ENCODE peak calls at places on chromosome 21, in eight cellular contexts. G, I, Y, K, H, S, D and V are unnamed samples.

GRCh38 chr21:27653481-27653880 is 686.6 kb upstream of the ADAMTS5 start:
- DNase-seq in K (no peak), S (no peak), H (no peak), D (no peak), I (no peak), Y (no peak), G (no peak), V (no peak)

GRCh38 chr21:44505673-44506278 is 34.2 kb downstream of the KRTAP10-1 start:
- DNase-seq in H (no peak), D (no peak), G (no peak), Y (peak), I (peak), S (no peak), K (no peak), V (no peak)

GRCh38 chr21:26119906-26120305 is 50.7 kb downstream of the APP start:
- DNase-seq in D (peak), G (no peak), I (no peak), S (no peak), Y (no peak), H (no peak), K (no peak), V (no peak)

GRCh38 chr21:46098303-46099141 is 610 bp downstream of the COL6A2 start:
- DNase-seq in S (peak), K (no peak), G (peak), Y (no peak), H (peak), I (peak), D (no peak), V (peak)

GRCh38 chr21:46182548-46183336 is 1.5 kb downstream of the SPATC1L start:
- DNase-seq in G (no peak), D (no peak), Y (no peak), H (no peak), K (no peak), I (peak), S (peak), V (no peak)

GRCh38 chr21:20425856-20426255 is 572.4 kb upstream of the NCAM2 start:
- DNase-seq in H (no peak), D (no peak), I (no peak), K (no peak), G (no peak), Y (no peak), S (no peak), V (no peak)

GRCh38 chr21:46110499-46111192 is 12.7 kb downstream of the COL6A2 start:
- DNase-seq in I (peak), S (peak), H (peak), D (no peak), G (peak), K (no peak), Y (no peak), V (peak)

GRCh38 chr21:32406405-32406804 is 6.1 kb upstream of the EVA1C start:
- DNase-seq in I (no peak), K (no peak), Y (no peak), D (no peak), S (peak), G (no peak), H (no peak), V (no peak)

GRCh38 chr21:25457411-25457810 is 149.9 kb downstream of the MRPL39 start:
- DNase-seq in Y (peak), D (peak), S (no peak), I (no peak), H (no peak), G (no peak), K (peak), V (no peak)

GRCh38 chr21:31993826-31994791 is 121.3 kb downstream of the HUNK start:
- DNase-seq in I (no peak), H (no peak), G (peak), S (no peak), D (no peak), K (no peak), Y (no peak), V (no peak)

GRCh38 chr21:29904359-29905282 is 35.2 kb downstream of the GRIK1 start:
- DNase-seq in D (peak), Y (peak), S (no peak), I (no peak), G (no peak), H (no peak), K (no peak), V (no peak)

GRCh38 chr21:40388046-40388445 is 458.9 kb downstream of the DSCAM start:
- DNase-seq in I (no peak), S (no peak), H (no peak), G (no peak), K (no peak), D (no peak), Y (no peak), V (no peak)

GRCh38 chr21:44880762-44881585 is 7.5 kb upstream of the PTTG1IP start:
- DNase-seq in H (peak), G (peak), I (no peak), Y (peak), S (no peak), K (no peak), D (peak), V (no peak)

GRCh38 chr21:20902998-20903397 is 95.2 kb upstream of the NCAM2 start:
- DNase-seq in K (no peak), H (no peak), I (no peak), Y (no peak), G (no peak), D (no peak), S (no peak), V (no peak)

GRCh38 chr21:35212393-35213127 is 163.5 kb upstream of the RUNX1 start:
- DNase-seq in S (no peak), Y (peak), H (no peak), I (no peak), G (no peak), K (no peak), D (peak), V (no peak)

GRCh38 chr21:31180256-31181088 is 142.2 kb upstream of the KRTAP19-8 start:
- DNase-seq in G (no peak), S (no peak), Y (peak), I (no peak), K (no peak), H (no peak), D (no peak), V (no peak)

GRCh38 chr21:45910548-45911221 is 70.9 kb upstream of the COL6A1 start:
- DNase-seq in K (no peak), G (no peak), D (no peak), Y (no peak), H (peak), I (no peak), S (no peak), V (no peak)

GRCh38 chr21:45549670-45550463 is 7.6 kb upstream of the SLC19A1 start:
- DNase-seq in I (peak), S (peak), Y (no peak), K (no peak), H (peak), G (peak), D (no peak), V (peak)

GRCh38 chr21:46622226-46622625 is 13.2 kb upstream of the PRMT2 start:
- DNase-seq in H (peak), S (peak), Y (no peak), G (peak), D (no peak), I (no peak), K (no peak), V (peak)

GRCh38 chr21:46600305-46600704 is 4.6 kb downstream of the S100B start:
- DNase-seq in Y (no peak), D (no peak), G (no peak), K (no peak), I (no peak), S (no peak), H (no peak), V (no peak)

GRCh38 chr21:16473965-16474364 is 744.2 kb downstream of the USP25 start:
- DNase-seq in H (no peak), Y (no peak), K (no peak), I (no peak), G (no peak), S (no peak), D (peak), V (no peak)

GRCh38 chr21:21921410-21922232 is 923.4 kb downstream of the NCAM2 start:
- DNase-seq in D (peak), Y (peak), I (no peak), S (no peak), K (no peak), G (no peak), H (no peak), V (no peak)
- TF ChIP-seq CTCF in D (peak), Y (peak), I (peak), S (no peak), K (peak), G (peak), H (peak), V (no peak)

GRCh38 chr21:41924355-41924754 is 29.5 kb downstream of the C2CD2 start:
- DNase-seq in S (no peak), H (no peak), K (no peak), I (no peak), D (peak), Y (no peak), G (no peak), V (no peak)
- H3K4me3 ChIP-seq in S (no peak), H (no peak), K (no peak), I (no peak), D (peak), Y (no peak), G (no peak), V (peak)

DNA sequence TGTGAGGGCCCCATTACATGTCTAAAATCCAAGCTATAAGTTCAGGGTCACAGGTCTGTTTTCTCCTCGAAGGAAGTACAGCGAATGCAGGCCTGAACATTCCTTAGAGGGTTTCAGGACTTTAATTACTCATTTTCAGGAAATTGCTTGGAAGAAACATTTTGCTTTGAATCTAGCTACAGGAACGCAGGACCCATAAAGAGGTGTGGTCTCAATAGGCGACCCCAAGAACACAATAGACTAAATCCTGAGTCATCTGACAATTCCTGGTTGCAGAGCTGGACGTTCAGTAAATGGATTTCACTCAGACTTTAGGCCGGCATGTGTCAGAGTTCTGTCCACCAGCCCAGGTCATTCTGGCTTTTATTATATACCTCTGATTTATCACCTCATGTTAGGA is 1.0 kb upstream of the ERG start:
- DNase-seq in K (no peak), G (no peak), Y (no peak), I (no peak), D (peak), S (no peak), H (no peak), V (no peak)
- H3K27ac ChIP-seq in K (no peak), G (peak), Y (no peak), I (no peak), D (no peak), S (peak), H (peak), V (peak)

DNA sequence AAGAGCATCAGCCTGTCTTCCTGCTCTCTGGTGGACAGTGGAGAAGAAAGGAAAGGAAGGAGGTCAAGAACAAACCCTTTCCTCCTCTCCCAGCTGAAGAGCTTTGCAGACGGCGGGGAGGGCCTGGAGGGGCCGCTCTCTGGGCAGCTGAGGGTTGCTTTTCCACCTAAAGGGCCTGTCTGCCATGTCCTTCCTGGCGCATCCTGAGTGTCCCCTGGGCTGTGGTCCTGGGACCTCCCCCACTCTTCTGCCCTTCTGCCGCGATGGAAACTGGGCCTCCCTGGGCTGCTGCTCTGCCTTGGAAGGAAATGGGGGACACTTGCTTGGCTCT is 107.0 kb downstream of the ETS2 start:
- DNase-seq in H (no peak), S (no peak), I (no peak), D (no peak), Y (no peak), G (no peak), K (no peak), V (no peak)
- TF ChIP-seq CTCF in H (no peak), S (no peak), I (no peak), D (no peak), Y (no peak), G (no peak), K (no peak), V (no peak)

DNA sequence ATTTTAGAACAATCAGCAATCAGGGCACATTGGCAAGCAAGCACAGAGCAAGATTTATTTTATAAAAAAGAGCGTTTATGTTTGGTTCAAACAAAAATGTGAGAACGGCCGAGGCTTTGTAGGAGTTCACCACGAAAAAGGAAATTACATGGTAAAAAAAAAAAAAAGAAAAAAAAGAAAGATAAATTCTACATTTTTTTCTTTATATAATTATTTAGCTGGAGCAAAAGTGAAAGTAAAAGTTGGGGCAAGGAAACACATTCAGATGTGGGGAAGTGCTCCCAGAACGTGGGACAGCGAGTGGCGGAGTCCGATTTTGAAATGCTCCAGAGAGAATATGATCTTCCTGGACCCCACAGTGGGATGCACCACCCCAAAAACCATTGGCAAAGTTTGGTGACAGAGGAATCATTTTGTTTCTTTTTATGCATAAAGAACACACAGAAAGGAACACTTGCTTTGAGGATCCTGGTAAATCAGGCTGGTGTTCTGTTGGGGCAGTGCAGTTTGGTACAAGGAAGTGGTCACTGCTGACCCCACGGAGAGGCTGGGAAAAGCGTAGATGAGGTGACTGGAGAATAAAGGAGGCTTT is 16.3 kb upstream of the ATP5PO start:
- DNase-seq in K (no peak), S (peak), G (no peak), I (no peak), D (no peak), H (no peak), Y (peak), V (no peak)
- H3K4me3 ChIP-seq in K (peak), S (peak), G (peak), I (peak), D (no peak), H (peak), Y (peak), V (peak)

GRCh38 chr21:36377391-36377842 is 7.8 kb upstream of the CHAF1B start:
- DNase-seq in Y (no peak), S (no peak), K (no peak), H (peak), D (no peak), G (no peak), I (no peak), V (no peak)
- H3K27ac ChIP-seq in Y (no peak), S (no peak), K (no peak), H (peak), D (no peak), G (no peak), I (peak), V (no peak)

GRCh38 chr21:42654179-42654912 is 925 bp downstream of the PDE9A start:
- DNase-seq in Y (no peak), I (no peak), D (no peak), H (peak), K (no peak), G (peak), S (no peak), V (no peak)
- TF ChIP-seq CTCF in Y (no peak), I (no peak), D (no peak), H (no peak), K (no peak), G (no peak), S (no peak), V (no peak)